ENCODE peak calls at places on chromosomes 16 and 17, in six cellular contexts. S is IMR-90, I is HEK293T, K is A549, D is K562, C is HepG2. N is an unnamed sample.

GRCh38 chr17:47687748-47688147 is 6.2 kb upstream of the TBKBP1 start:
- DNase-seq in I (no peak), S (peak; percentile 44), D (no peak), C (no peak), K (no peak), N (no peak)

GRCh38 chr17:44343510-44344209 is 1.4 kb upstream of the GRN start:
- DNase-seq in S (no peak), D (no peak), K (no peak), I (no peak), C (no peak), N (no peak)

GRCh38 chr17:27319536-27320221 is 25.8 kb downstream of the WSB1 start:
- DNase-seq in K (no peak), C (no peak), S (peak; percentile 48), I (no peak), D (no peak), N (no peak)

GRCh38 chr16:51337662-51338061 is 186.6 kb upstream of the SALL1 start:
- DNase-seq in S (no peak), K (no peak), I (peak; percentile 22), C (peak; percentile 57), D (no peak), N (no peak)

GRCh38 chr17:14089179-14089578 is 19.9 kb downstream of the COX10 start:
- DNase-seq in K (no peak), S (peak; percentile 25), I (no peak), D (no peak), C (no peak), N (no peak)

GRCh38 chr17:19461139-19461538 is 50.1 kb downstream of the RNF112 start:
- DNase-seq in S (no peak), D (no peak), K (no peak), C (no peak), I (no peak), N (peak; percentile 7)

GRCh38 chr17:61504697-61505096 is 52.5 kb downstream of the TBX4 start:
- DNase-seq in S (peak; percentile 96), K (peak; percentile 34), D (no peak), I (no peak), C (peak; percentile 81), N (no peak)

GRCh38 chr17:75827291-75828050 is 16.7 kb downstream of the UNC13D start:
- DNase-seq in S (peak; percentile 41), K (peak; percentile 92), I (peak; percentile 91), D (peak; percentile 58), C (peak; percentile 50), N (no peak)

GRCh38 chr16:20104563-20105183 is 31.0 kb upstream of the GPR139 start:
- DNase-seq in D (no peak), K (no peak), S (no peak), I (no peak), C (no peak), N (no peak)

GRCh38 chr16:4011225-4011939 is 104.9 kb downstream of the ADCY9 start:
- DNase-seq in K (no peak), C (no peak), S (no peak), I (no peak), D (no peak), N (no peak)

GRCh38 chr17:19320876-19321275 is 41.6 kb downstream of the B9D1 start:
- DNase-seq in C (no peak), K (no peak), D (no peak), S (no peak), I (no peak), N (no peak)

GRCh38 chr16:68081796-68082567 is 3.2 kb upstream of the NFATC3 start:
- DNase-seq in D (no peak), S (no peak), K (no peak), I (no peak), C (no peak), N (no peak)

GRCh38 chr17:51748749-51749604 is 409.5 kb downstream of the CA10 start:
- DNase-seq in C (no peak), I (no peak), K (no peak), D (no peak), S (no peak), N (no peak)

GRCh38 chr16:54504372-54504771 is 217.8 kb upstream of the IRX3 start:
- DNase-seq in C (no peak), D (no peak), I (no peak), K (no peak), S (no peak), N (no peak)

GRCh38 chr17:7141824-7142223 is 27.2 kb upstream of the ASGR2 start:
- DNase-seq in K (no peak), C (no peak), S (no peak), D (no peak), I (no peak), N (no peak)

GRCh38 chr17:8489841-8490240 is 54.2 kb downstream of the NDEL1 start:
- DNase-seq in D (no peak), C (no peak), S (peak; percentile 37), K (no peak), I (no peak), N (no peak)

GRCh38 chr16:56630134-56630533 is 2.3 kb upstream of the MT1M start:
- DNase-seq in I (no peak), S (no peak), C (no peak), K (no peak), D (no peak), N (peak; percentile 59)

GRCh38 chr16:5851583-5851982 is 754.0 kb upstream of the EEF2KMT start:
- DNase-seq in I (no peak), K (no peak), D (no peak), S (no peak), C (no peak), N (no peak)

GRCh38 chr17:71011389-71011788 is 842.1 kb downstream of the KCNJ2 start:
- DNase-seq in K (no peak), S (no peak), C (no peak), D (peak; percentile 11), I (no peak), N (no peak)

GRCh38 chr17:49260922-49261291 is 30.3 kb upstream of the PHOSPHO1 start:
- DNase-seq in K (no peak), C (no peak), I (no peak), S (no peak), D (no peak), N (no peak)

GRCh38 chr17:27091043-27091497 is 202.8 kb upstream of the WSB1 start:
- DNase-seq in D (no peak), I (no peak), K (no peak), S (no peak), C (no peak), N (no peak)

GRCh38 chr16:84059946-84060901 is 17.6 kb upstream of the SLC38A8 start:
- DNase-seq in D (no peak), K (no peak), I (no peak), S (no peak), C (no peak), N (no peak)

GRCh38 chr16:265711-266110 is 10.0 kb downstream of the RGS11 start:
- DNase-seq in K (no peak), C (no peak), D (no peak), S (no peak), I (no peak), N (no peak)

GRCh38 chr16:71258371-71258770 is 27.8 kb upstream of the HYDIN start:
- DNase-seq in I (no peak), D (no peak), K (no peak), S (no peak), C (no peak), N (no peak)

GRCh38 chr17:80920406-80920805 is 71.2 kb upstream of the CHMP6 start:
- DNase-seq in C (no peak), I (no peak), S (peak; percentile 38), D (no peak), K (no peak), N (no peak)

GRCh38 chr17:13395346-13395745 is 206.4 kb downstream of the HS3ST3A1 start:
- DNase-seq in K (no peak), C (no peak), I (no peak), S (no peak), D (no peak), N (no peak)

DNA sequence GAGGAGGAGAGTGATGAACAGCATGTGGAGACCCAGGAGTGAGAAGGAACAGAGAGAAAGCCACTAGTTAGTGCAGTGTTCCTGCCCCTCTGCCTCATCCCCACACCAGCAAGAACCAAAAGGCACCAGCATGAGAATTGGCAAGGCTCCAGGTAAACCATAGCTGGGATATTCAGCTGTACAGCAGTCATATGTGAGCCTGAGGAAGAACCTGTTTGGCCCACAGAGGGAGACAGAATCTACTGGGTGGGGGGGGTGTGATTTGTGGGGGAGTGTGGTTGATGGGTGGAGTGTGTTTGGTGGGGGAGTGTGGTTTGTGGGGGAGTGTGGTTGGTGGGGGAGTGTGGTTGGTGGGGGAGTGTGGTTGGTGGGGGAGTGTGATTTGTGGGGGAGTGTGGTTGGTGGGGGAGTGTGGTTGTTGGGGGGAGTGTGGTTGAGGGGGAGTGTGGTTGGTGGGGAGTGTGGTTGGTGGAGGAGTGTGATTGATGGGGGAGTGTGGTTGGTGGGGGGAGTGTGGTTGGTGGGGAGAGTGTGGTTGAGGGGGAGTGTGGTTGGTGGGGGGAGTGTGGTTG is 19.4 kb downstream of the MINK1 start:
- DNase-seq in I (no peak), D (peak; percentile 58), C (peak; percentile 17), S (peak; percentile 78), K (no peak), N (no peak)
- TF ChIP-seq BHLHE40 in I (no peak), D (no peak), C (no peak), S (no peak), K (no peak), N (no peak)

GRCh38 chr17:77693301-77693700 is 265.2 kb upstream of the TNRC6C start:
- DNase-seq in I (no peak), S (no peak), C (no peak), K (no peak), D (no peak), N (no peak)
- TF ChIP-seq BHLHE40 in I (no peak), S (no peak), C (no peak), K (no peak), D (no peak), N (no peak)

GRCh38 chr16:11302977-11303376 is 21.8 kb upstream of the PRM1 start:
- DNase-seq in S (no peak), I (no peak), C (no peak), K (no peak), D (no peak), N (no peak)
- TF ChIP-seq BHLHE40 in S (no peak), I (no peak), C (no peak), K (no peak), D (no peak), N (no peak)

GRCh38 chr16:74053310-74053709 is 243.3 kb upstream of the PSMD7 start:
- DNase-seq in K (no peak), C (no peak), I (no peak), S (no peak), D (no peak), N (no peak)
- TF ChIP-seq BHLHE40 in K (no peak), C (no peak), I (no peak), S (no peak), D (no peak), N (no peak)

DNA sequence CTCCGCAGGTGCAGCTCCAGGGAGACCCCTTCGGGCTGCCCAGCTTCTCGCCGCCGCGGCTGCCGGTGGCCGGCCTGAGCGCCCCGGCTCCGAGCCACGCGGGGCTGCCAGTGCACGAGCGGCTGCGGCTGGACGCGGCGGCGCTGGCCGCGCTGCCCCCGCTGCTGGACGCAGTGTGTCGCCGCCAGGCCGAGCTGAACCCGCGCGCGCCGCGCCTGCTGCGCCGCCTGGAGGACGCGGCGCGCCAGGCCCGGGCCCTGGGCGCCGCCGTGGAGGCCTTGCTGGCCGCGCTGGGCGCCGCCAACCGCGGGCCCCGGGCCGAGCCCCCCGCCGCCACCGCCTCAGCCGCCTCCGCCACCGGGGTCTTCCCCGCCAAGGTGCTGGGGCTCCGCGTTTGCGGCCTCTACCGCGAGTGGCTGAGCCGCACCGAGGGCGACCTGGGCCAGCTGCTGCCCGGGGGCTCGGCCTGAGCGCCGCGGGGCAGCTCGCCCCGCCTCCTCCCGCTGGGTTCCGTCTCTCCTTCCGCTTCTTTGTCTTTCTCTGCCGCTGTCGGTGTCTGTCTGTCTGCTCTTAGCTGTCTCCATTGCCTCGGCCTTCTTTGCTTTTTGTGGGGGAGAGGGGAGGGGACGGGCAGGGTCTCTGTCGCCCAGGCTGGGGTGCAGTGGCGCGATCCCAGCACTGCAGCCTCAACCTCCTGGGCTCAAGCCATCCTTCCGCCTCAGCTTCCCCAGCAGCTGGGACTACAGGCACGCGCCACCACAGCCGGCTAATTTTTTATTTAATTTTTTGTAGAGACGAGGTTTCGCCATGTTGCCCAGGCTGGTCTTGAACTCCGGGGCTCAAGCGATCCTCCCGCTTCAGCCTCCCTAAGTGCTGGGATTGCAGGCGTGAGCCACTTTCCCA is 5.9 kb downstream of the CTF1 start:
- DNase-seq in I (peak; percentile 91), D (peak; percentile 89), C (peak; percentile 33), S (peak; percentile 63), K (peak; percentile 82), N (no peak)
- TF ChIP-seq BHLHE40 in I (no peak), D (peak; percentile 81), C (peak; percentile 34), S (peak; percentile 83), K (no peak), N (peak; percentile 91)

N was measured in GM12878.